ENCODE peak calls at places on chromosomes 2 and 18, in five cellular contexts. B, T, X, D and Z are unnamed samples.
A peak's percentile ranks its signal among the peaks of the same experiment; 100 is the strongest.

GRCh38 chr2:114550895-114551793 is 108.7 kb downstream of the DPP10 start:
- DNase-seq in B (peak; percentile 54), T (no peak), X (peak; percentile 42), D (peak; percentile 49), Z (peak; percentile 41)

GRCh38 chr2:216004408-216005283 is 8.7 kb downstream of the MREG start:
- DNase-seq in B (no peak), T (no peak), X (no peak), D (no peak), Z (peak; percentile 70)

GRCh38 chr2:42147641-42148274 is 21.4 kb upstream of the EML4 start:
- DNase-seq in B (no peak), T (no peak), X (no peak), D (peak; percentile 67), Z (no peak)

GRCh38 chr2:19883971-19884720 is 17.6 kb downstream of the TTC32 start:
- DNase-seq in B (no peak), T (no peak), X (no peak), D (no peak), Z (no peak)

GRCh38 chr2:209696836-209697711 is 74.6 kb upstream of the UNC80 start:
- DNase-seq in B (no peak), T (no peak), X (peak; percentile 11), D (no peak), Z (peak; percentile 47)

GRCh38 chr2:219506802-219507554 is 7.3 kb upstream of the ASIC4 start:
- DNase-seq in B (no peak), T (no peak), X (no peak), D (no peak), Z (no peak)

GRCh38 chr2:207255565-207255964 is 89.8 kb upstream of the KLF7 start:
- DNase-seq in B (no peak), T (no peak), X (no peak), D (no peak), Z (no peak)

GRCh38 chr2:183117226-183117625 is 7.0 kb upstream of the NUP35 start:
- DNase-seq in B (no peak), T (no peak), X (no peak), D (no peak), Z (no peak)

GRCh38 chr2:205769494-205769848 is 87.2 kb downstream of the NRP2 start:
- DNase-seq in B (no peak), T (no peak), X (no peak), D (no peak), Z (no peak)

GRCh38 chr2:158580760-158581159 is 124.0 kb downstream of the PKP4 start:
- DNase-seq in B (no peak), T (no peak), X (no peak), D (no peak), Z (no peak)

GRCh38 chr18:567119-567518 is 13.1 kb upstream of the CETN1 start:
- DNase-seq in B (no peak), T (no peak), X (no peak), D (no peak), Z (no peak)

GRCh38 chr2:118013221-118013723 is 598 bp downstream of the CCDC93 start:
- DNase-seq in B (peak; percentile 54), T (peak; percentile 74), X (peak; percentile 70), D (peak; percentile 68), Z (peak; percentile 32)

GRCh38 chr2:104804148-104804890 is 49.6 kb upstream of the POU3F3 start:
- DNase-seq in B (no peak), T (no peak), X (no peak), D (no peak), Z (no peak)

GRCh38 chr18:55541571-55541970 is 46.4 kb downstream of the TCF4 start:
- DNase-seq in B (no peak), T (no peak), X (no peak), D (no peak), Z (no peak)

GRCh38 chr2:181949047-181949446 is 36.6 kb upstream of the PPP1R1C start:
- DNase-seq in B (no peak), T (no peak), X (no peak), D (no peak), Z (no peak)

GRCh38 chr2:233385489-233386044 is 31.3 kb downstream of the DGKD start:
- DNase-seq in B (no peak), T (no peak), X (peak; percentile 69), D (no peak), Z (peak; percentile 91)

GRCh38 chr2:217858519-217859466 is 144.0 kb downstream of the TNS1 start:
- DNase-seq in B (no peak), T (no peak), X (no peak), D (no peak), Z (no peak)

GRCh38 chr2:25810428-25810827 is 67.9 kb downstream of the ASXL2 start:
- DNase-seq in B (no peak), T (no peak), X (no peak), D (no peak), Z (no peak)

GRCh38 chr2:110948027-110948687 is 172.6 kb upstream of the BCL2L11 start:
- DNase-seq in B (no peak), T (no peak), X (no peak), D (no peak), Z (no peak)

GRCh38 chr2:19073522-19073921 is 284.9 kb downstream of the OSR1 start:
- DNase-seq in B (no peak), T (no peak), X (no peak), D (no peak), Z (no peak)

DNA sequence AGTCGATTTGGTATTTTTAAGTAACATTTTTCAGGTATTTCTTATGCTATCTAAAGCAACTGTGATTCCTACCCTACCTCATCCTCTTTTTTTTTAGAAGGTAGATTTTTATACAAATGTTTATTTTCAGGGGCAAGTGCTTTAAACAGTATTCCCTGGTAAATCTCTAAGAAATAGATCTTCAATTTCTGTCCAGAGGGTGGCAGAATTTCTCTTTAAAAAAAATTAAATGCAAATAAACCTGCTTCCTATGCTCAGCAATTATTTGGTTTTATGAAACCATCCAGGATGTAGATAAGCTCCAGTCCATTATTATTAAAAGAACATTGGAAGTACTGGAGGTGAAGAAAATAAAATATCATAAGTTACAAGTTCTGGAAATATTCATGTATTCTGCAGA is 191.9 kb downstream of the MYO3B start:
- DNase-seq in B (no peak), T (no peak), X (no peak), D (no peak), Z (no peak)
- TF ChIP-seq CTCF in B (peak; percentile 57), T (no peak), X (no peak), D (no peak), Z (no peak)

GRCh38 chr2:54341656-54342055 is 85.6 kb upstream of the TSPYL6 start:
- DNase-seq in B (no peak), T (no peak), X (no peak), D (no peak), Z (no peak)
- TF ChIP-seq CTCF in B (no peak), T (no peak), X (no peak), D (no peak), Z (no peak)

DNA sequence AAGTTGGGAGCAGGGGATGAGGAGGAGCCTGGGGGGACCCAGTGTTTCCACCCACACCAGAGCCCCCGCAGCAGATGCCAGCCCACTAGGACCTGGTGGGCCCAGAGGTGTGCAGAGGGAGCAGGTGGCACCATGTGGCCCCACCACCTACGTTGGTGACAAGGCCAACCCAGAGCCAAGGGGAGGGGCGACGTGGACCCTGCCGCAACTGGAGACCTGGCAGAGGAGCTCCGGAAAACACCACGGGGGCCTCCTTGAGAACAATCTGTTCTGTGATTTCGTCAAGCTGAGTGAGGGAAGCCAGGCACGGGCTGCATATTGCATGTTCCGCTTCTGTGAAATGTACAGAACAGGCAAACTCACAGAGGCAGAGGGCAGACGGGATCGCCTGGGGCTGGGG is 49.1 kb upstream of the GPC1 start:
- DNase-seq in B (no peak), T (peak; percentile 31), X (no peak), D (no peak), Z (no peak)
- TF ChIP-seq CTCF in B (no peak), T (no peak), X (no peak), D (no peak), Z (no peak)

GRCh38 chr2:3025261-3025660 is 352.4 kb downstream of the EIPR1 start:
- DNase-seq in B (no peak), T (no peak), X (no peak), D (no peak), Z (no peak)
- TF ChIP-seq CTCF in B (no peak), T (no peak), X (no peak), D (no peak), Z (no peak)

DNA sequence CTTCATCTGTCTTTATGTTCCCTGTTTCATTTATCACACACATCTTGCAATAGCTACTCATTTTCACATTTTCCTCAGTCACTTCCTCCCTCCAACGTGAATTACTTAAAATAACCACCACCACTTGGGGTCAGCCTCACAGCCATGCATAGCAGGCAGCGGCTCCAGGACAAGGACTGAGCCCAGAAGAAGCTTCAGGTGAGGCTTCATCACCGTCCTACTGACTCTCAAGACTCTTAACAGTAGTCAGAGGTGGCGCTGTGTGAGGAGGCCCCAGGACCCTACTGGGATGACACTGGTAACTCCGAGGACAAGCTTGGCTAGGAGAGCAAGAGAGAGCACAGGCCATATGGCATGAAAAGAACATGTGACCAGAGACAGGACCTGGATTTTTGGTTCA is 15.5 kb upstream of the ST8SIA5 start:
- DNase-seq in B (no peak), T (no peak), X (no peak), D (no peak), Z (no peak)
- TF ChIP-seq CTCF in B (no peak), T (no peak), X (no peak), D (no peak), Z (no peak)

GRCh38 chr2:46367286-46367685 is 70.1 kb downstream of the EPAS1 start:
- DNase-seq in B (no peak), T (no peak), X (no peak), D (no peak), Z (no peak)

GRCh38 chr2:46365913-46366674 is 68.9 kb downstream of the EPAS1 start:
- DNase-seq in B (no peak), T (no peak), X (no peak), D (no peak), Z (no peak)

GRCh38 chr2:46364797-46365457 is 67.7 kb downstream of the EPAS1 start:
- DNase-seq in B (peak; percentile 42), T (no peak), X (peak; percentile 69), D (no peak), Z (peak; percentile 62)

GRCh38 chr2:46368416-46368815 is 71.2 kb downstream of the EPAS1 start:
- DNase-seq in B (no peak), T (no peak), X (no peak), D (no peak), Z (no peak)

DNA sequence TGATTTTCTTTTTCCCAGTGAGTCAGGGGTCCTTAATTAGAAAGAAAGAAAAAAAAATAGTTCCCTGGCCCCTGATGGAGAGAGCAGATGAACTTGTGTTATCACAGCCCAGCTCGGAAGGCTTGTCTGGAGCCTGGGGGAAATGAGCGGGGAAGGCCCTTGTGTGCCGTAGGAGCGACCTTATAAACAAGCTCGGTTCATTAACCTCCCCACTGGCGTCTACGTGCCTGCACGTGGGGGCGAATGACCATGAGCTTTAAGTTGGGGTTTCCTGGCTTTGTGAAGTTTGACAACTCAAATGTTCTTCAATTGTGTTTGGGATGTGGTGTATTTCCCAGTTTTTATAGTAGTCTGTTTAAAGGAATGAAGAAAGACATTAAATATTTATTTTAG is 69.5 kb downstream of the EPAS1 start:
- DNase-seq in B (no peak), T (no peak), X (no peak), D (no peak), Z (no peak)
- TF ChIP-seq CTCF in B (no peak), T (no peak), X (no peak), D (no peak), Z (no peak)

GRCh38 chr2:149456285-149456684 is 125.9 kb downstream of the LYPD6 start:
- DNase-seq in B (no peak), T (no peak), X (no peak), D (no peak), Z (peak; percentile 53)
- TF ChIP-seq CTCF in B (no peak), T (no peak), X (no peak), D (no peak), Z (peak; percentile 20)